ENCODE peak calls at places on chromosome 3, in six cellular contexts. D is activated T-cell treated with anti-CD3 and anti-CD28 coated beads for 48 hours; O is hepatocyte; G is activated naive CD4-positive, alpha-beta T cell treated with anti-CD3 and anti-CD28 coated beads, Interleukin-2, amount 50 U/mL, for 16 hours; A is mucosa of gallbladder; F is EH. H is an unnamed sample.
A peak's percentile ranks its signal among the peaks of the same experiment; 100 is the strongest.

GRCh38 chr3:191314109-191314728 is 15.0 kb upstream of the CCDC50 start:
- DNase-seq in D (no peak), O (peak; percentile 22), G (no peak), A (no peak), F (no peak), H (no peak)

GRCh38 chr3:11944052-11944673 is 60.0 kb upstream of the SYN2 start:
- DNase-seq in D (no peak), O (peak; percentile 54), G (no peak), A (no peak), F (peak; percentile 17), H (no peak)

GRCh38 chr3:183560607-183561006 is 5.1 kb upstream of the KLHL6 start:
- DNase-seq in D (no peak), O (peak; percentile 46), G (no peak), A (peak; percentile 58), F (peak; percentile 27), H (no peak)

GRCh38 chr3:105332961-105333360 is 33.7 kb upstream of the ALCAM start:
- DNase-seq in D (no peak), O (no peak), G (no peak), A (no peak), F (no peak), H (no peak)

GRCh38 chr3:123377173-123377740 is 71.6 kb downstream of the ADCY5 start:
- DNase-seq in D (no peak), O (no peak), G (no peak), A (no peak), F (no peak), H (no peak)

GRCh38 chr3:81592101-81592500 is 169.3 kb downstream of the GBE1 start:
- DNase-seq in D (no peak), O (no peak), G (no peak), A (no peak), F (peak; percentile 42), H (no peak)

GRCh38 chr3:10505791-10506585 is 602 bp upstream of the ATP2B2 start:
- DNase-seq in D (no peak), O (no peak), G (no peak), A (no peak), F (no peak), H (no peak)

GRCh38 chr3:101862453-101863165 is 13.3 kb downstream of the NFKBIZ start:
- DNase-seq in D (no peak), O (no peak), G (no peak), A (no peak), F (peak; percentile 49), H (no peak)

GRCh38 chr3:124075758-124076157 is 83.8 kb upstream of the ROPN1 start:
- DNase-seq in D (no peak), O (no peak), G (no peak), A (no peak), F (no peak), H (no peak)

GRCh38 chr3:189490337-189490736 is 140.9 kb upstream of the TP63 start:
- DNase-seq in D (no peak), O (peak; percentile 40), G (no peak), A (no peak), F (no peak), H (no peak)

GRCh38 chr3:146590521-146590920 is 14.6 kb downstream of the PLSCR5 start:
- DNase-seq in D (no peak), O (no peak), G (no peak), A (no peak), F (peak; percentile 22), H (no peak)

GRCh38 chr3:116052602-116053001 is 392.7 kb downstream of the LSAMP start:
- DNase-seq in D (no peak), O (no peak), G (no peak), A (no peak), F (no peak), H (no peak)

H was measured in stimulated activated naive CD8-positive, alpha-beta T cell treated with anti-CD3 and anti-CD28 coated beads, Interleukin-15, amount 100 ng/mL, for 72 hours.